ENCODE peak calls at places on chromosomes 6 and 20, in seven cellular contexts. A, P, O, J, X, K and Y are unnamed samples.

GRCh38 chr20:41604002-41604401 is 14.2 kb downstream of the CHD6 start:
- DNase-seq in O (no peak), J (no peak), P (no peak), X (no peak), K (no peak), A (no peak), Y (no peak)

GRCh38 chr6:4299476-4299875 is 164.1 kb upstream of the ECI2 start:
- DNase-seq in X (no peak), K (no peak), A (no peak), J (no peak), P (no peak), O (no peak), Y (no peak)

GRCh38 chr20:19523191-19523590 is 234.9 kb upstream of the RIN2 start:
- DNase-seq in O (no peak), A (no peak), K (no peak), J (no peak), P (no peak), X (no peak), Y (no peak)

GRCh38 chr20:59961423-59961822 is 3.2 kb downstream of the CDH26 start:
- DNase-seq in O (no peak), X (no peak), J (no peak), P (no peak), A (no peak), K (no peak), Y (no peak)

GRCh38 chr6:156774872-156775405 is 2.2 kb upstream of the ARID1B start:
- DNase-seq in X (no peak), A (no peak), O (no peak), P (no peak), K (no peak), J (peak; percentile 24), Y (no peak)

GRCh38 chr20:58892126-58892931 is 39.8 kb downstream of the GNAS start:
- DNase-seq in K (peak; percentile 66), X (peak; percentile 91), P (peak; percentile 76), J (peak; percentile 60), O (peak; percentile 85), A (no peak), Y (peak; percentile 89)

GRCh38 chr20:9053108-9053507 is 15.8 kb upstream of the PLCB4 start:
- DNase-seq in K (no peak), P (no peak), A (no peak), X (no peak), J (no peak), O (no peak), Y (no peak)

GRCh38 chr6:154410619-154411044 is 54.0 kb upstream of the IPCEF1 start:
- DNase-seq in J (peak; percentile 43), X (no peak), P (peak; percentile 60), O (no peak), A (peak; percentile 97), K (no peak), Y (no peak)

GRCh38 chr6:156652231-156652750 is 124.9 kb upstream of the ARID1B start:
- DNase-seq in A (no peak), X (no peak), J (no peak), K (no peak), P (no peak), O (no peak), Y (no peak)

GRCh38 chr6:62803094-62803493 is 408.2 kb upstream of the FKBP1C start:
- DNase-seq in K (no peak), X (peak; percentile 34), J (no peak), O (no peak), A (no peak), P (no peak), Y (no peak)

GRCh38 chr6:98832282-98833100 is 1.9 kb upstream of the POU3F2 start:
- DNase-seq in A (peak; percentile 72), K (no peak), J (no peak), P (no peak), X (peak; percentile 80), O (peak; percentile 37), Y (no peak)

GRCh38 chr6:23175391-23175790 is 606.0 kb downstream of the HDGFL1 start:
- DNase-seq in J (no peak), O (no peak), K (no peak), P (no peak), A (peak; percentile 8), X (no peak), Y (no peak)

GRCh38 chr6:45631396-45631795 is 253.7 kb upstream of the SUPT3H start:
- DNase-seq in X (no peak), K (no peak), A (no peak), P (no peak), J (no peak), O (no peak), Y (no peak)

GRCh38 chr6:109322825-109323580 is 59.3 kb downstream of the CD164 start:
- DNase-seq in K (no peak), J (peak; percentile 39), P (no peak), X (no peak), A (peak; percentile 20), O (no peak), Y (no peak)

GRCh38 chr20:52768649-52769048 is 203.5 kb upstream of the TSHZ2 start:
- DNase-seq in P (no peak), J (no peak), O (no peak), X (no peak), K (no peak), A (no peak), Y (no peak)

GRCh38 chr6:165774903-165775608 is 112.0 kb upstream of the PDE10A start:
- DNase-seq in P (no peak), O (peak; percentile 95), X (no peak), A (no peak), J (peak; percentile 11), K (no peak), Y (no peak)

GRCh38 chr6:144036064-144036873 is 28.2 kb upstream of the PLAGL1 start:
- DNase-seq in K (no peak), A (peak; percentile 36), J (no peak), P (no peak), X (peak; percentile 74), O (no peak), Y (peak; percentile 72)

GRCh38 chr6:99458319-99458718 is 33.2 kb upstream of the PNISR start:
- DNase-seq in O (no peak), X (no peak), J (no peak), K (no peak), A (no peak), P (no peak), Y (no peak)

GRCh38 chr20:54140927-54141566 is 32.7 kb downstream of the CYP24A1 start:
- DNase-seq in P (no peak), O (no peak), A (no peak), J (no peak), K (no peak), X (no peak), Y (no peak)

GRCh38 chr20:33178726-33179125 is 10.8 kb downstream of the BPIFA2 start:
- DNase-seq in O (no peak), X (no peak), A (no peak), P (peak; percentile 16), J (no peak), K (no peak), Y (no peak)

GRCh38 chr20:40990542-40991120 is 38.0 kb upstream of the TOP1 start:
- DNase-seq in X (peak; percentile 79), K (peak; percentile 31), J (peak; percentile 88), P (peak; percentile 91), A (peak; percentile 86), O (peak; percentile 79), Y (peak; percentile 83)

GRCh38 chr20:24771651-24772061 is 177.4 kb upstream of the CST7 start:
- DNase-seq in X (peak; percentile 70), A (no peak), O (no peak), P (no peak), J (no peak), K (no peak), Y (no peak)